ENCODE peak calls at places on chromosomes 2 and 18, in six cellular contexts. N, I, Y, B, D and A are unnamed samples.

GRCh38 chr18:70195852-70196434 is 9.5 kb downstream of the RTTN start:
- DNase-seq in N (peak), I (no peak), Y (peak), B (no peak), D (peak), A (peak)

GRCh38 chr2:74014813-74015212 is 30.1 kb downstream of the TET3 start:
- DNase-seq in N (no peak), I (no peak), Y (no peak), B (no peak), D (no peak), A (no peak)

GRCh38 chr2:138495384-138495783 is 6.2 kb upstream of the SPOPL start:
- DNase-seq in N (no peak), I (no peak), Y (no peak), B (no peak), D (no peak), A (no peak)

GRCh38 chr2:19888831-19889230 is 13.0 kb downstream of the TTC32 start:
- DNase-seq in N (no peak), I (no peak), Y (peak), B (no peak), D (no peak), A (no peak)

GRCh38 chr2:138059967-138060635 is 95.8 kb downstream of the HNMT start:
- DNase-seq in N (peak), I (peak), Y (no peak), B (no peak), D (peak), A (no peak)

GRCh38 chr2:80288576-80288975 is 16.0 kb downstream of the LRRTM1 start:
- DNase-seq in N (no peak), I (no peak), Y (peak), B (no peak), D (no peak), A (no peak)

GRCh38 chr2:231541605-231542509 is 11.6 kb upstream of the NMUR1 start:
- DNase-seq in N (no peak), I (no peak), Y (no peak), B (no peak), D (no peak), A (no peak)

GRCh38 chr2:134498654-134499053 is 220.1 kb downstream of the TMEM163 start:
- DNase-seq in N (no peak), I (no peak), Y (no peak), B (no peak), D (no peak), A (no peak)

GRCh38 chr2:197915548-197916265 is 111.3 kb downstream of the PLCL1 start:
- DNase-seq in N (no peak), I (no peak), Y (no peak), B (no peak), D (no peak), A (no peak)

GRCh38 chr2:39523308-39524044 is 86.4 kb upstream of the MAP4K3 start:
- DNase-seq in N (peak), I (no peak), Y (no peak), B (no peak), D (no peak), A (no peak)

GRCh38 chr2:114083717-114084387 is 194.0 kb downstream of the ACTR3 start:
- DNase-seq in N (no peak), I (no peak), Y (no peak), B (no peak), D (no peak), A (no peak)

GRCh38 chr2:239109041-239109915 is 261.4 kb downstream of the TWIST2 start:
- DNase-seq in N (peak), I (no peak), Y (peak), B (no peak), D (no peak), A (no peak)

GRCh38 chr2:206193643-206194382 is 34.1 kb downstream of the EEF1B2 start:
- DNase-seq in N (no peak), I (no peak), Y (no peak), B (no peak), D (no peak), A (no peak)

GRCh38 chr2:218028562-218029348 is 26.0 kb upstream of the TNS1 start:
- DNase-seq in N (no peak), I (peak), Y (no peak), B (no peak), D (no peak), A (no peak)

GRCh38 chr2:168237741-168238140 is 9.7 kb downstream of the STK39 start:
- DNase-seq in N (peak), I (no peak), Y (no peak), B (no peak), D (no peak), A (no peak)

GRCh38 chr18:48749768-48750167 is 201.0 kb downstream of the SMAD7 start:
- DNase-seq in N (no peak), I (peak), Y (no peak), B (no peak), D (no peak), A (no peak)

GRCh38 chr2:184566716-184567115 is 31.6 kb upstream of the ZNF804A start:
- DNase-seq in N (no peak), I (no peak), Y (no peak), B (no peak), D (no peak), A (no peak)

GRCh38 chr2:9757430-9758287 is 85.6 kb upstream of the TAF1B start:
- DNase-seq in N (no peak), I (peak), Y (peak), B (no peak), D (no peak), A (no peak)

GRCh38 chr2:235170536-235171510 is 219.0 kb downstream of the SH3BP4 start:
- DNase-seq in N (peak), I (no peak), Y (no peak), B (no peak), D (peak), A (no peak)

GRCh38 chr2:208256192-208256782 is 1.4 kb upstream of the IDH1 start:
- DNase-seq in N (peak), I (no peak), Y (no peak), B (no peak), D (no peak), A (no peak)

GRCh38 chr2:178761759-178762371 is 45.4 kb downstream of the TTN start:
- DNase-seq in N (peak), I (no peak), Y (peak), B (no peak), D (peak), A (no peak)

GRCh38 chr2:96085541-96086355 is 30.6 kb downstream of the ADRA2B start:
- DNase-seq in N (no peak), I (peak), Y (no peak), B (no peak), D (no peak), A (no peak)

GRCh38 chr2:37653805-37654378 is 17.6 kb downstream of the CDC42EP3 start:
- DNase-seq in N (no peak), I (peak), Y (no peak), B (no peak), D (no peak), A (no peak)

GRCh38 chr2:74768401-74768914 is 65.5 kb upstream of the HK2 start:
- DNase-seq in N (no peak), I (no peak), Y (no peak), B (no peak), D (no peak), A (no peak)

GRCh38 chr2:47204691-47205090 is 49.6 kb upstream of the STPG4 start:
- DNase-seq in N (no peak), I (no peak), Y (no peak), B (no peak), D (no peak), A (no peak)

GRCh38 chr18:32372381-32373061 is 98.2 kb downstream of the GAREM1 start:
- DNase-seq in N (peak), I (no peak), Y (no peak), B (no peak), D (peak), A (no peak)

GRCh38 chr2:8594731-8595427 is 87.0 kb upstream of the ID2 start:
- DNase-seq in N (no peak), I (no peak), Y (no peak), B (no peak), D (no peak), A (no peak)

GRCh38 chr2:111192778-111193368 is 72.2 kb downstream of the BCL2L11 start:
- DNase-seq in N (no peak), I (no peak), Y (no peak), B (no peak), D (no peak), A (no peak)

GRCh38 chr2:129056959-129057317 is 738.3 kb upstream of the HS6ST1 start:
- DNase-seq in N (no peak), I (no peak), Y (no peak), B (no peak), D (no peak), A (no peak)

GRCh38 chr2:18891598-18892345 is 302.4 kb upstream of the NT5C1B start:
- DNase-seq in N (no peak), I (no peak), Y (no peak), B (no peak), D (no peak), A (no peak)

GRCh38 chr2:130760754-130761751 is 5.7 kb downstream of the AMER3 start:
- DNase-seq in N (no peak), I (no peak), Y (peak), B (no peak), D (no peak), A (no peak)

GRCh38 chr2:54878182-54878581 is 154.7 kb downstream of the EML6 start:
- DNase-seq in N (no peak), I (no peak), Y (peak), B (no peak), D (peak), A (no peak)

GRCh38 chr18:9022397-9023170 is 79.9 kb upstream of the NDUFV2 start:
- DNase-seq in N (peak), I (no peak), Y (no peak), B (no peak), D (no peak), A (no peak)

GRCh38 chr2:128660836-128661235 is 342.2 kb upstream of the HS6ST1 start:
- DNase-seq in N (no peak), I (no peak), Y (no peak), B (no peak), D (no peak), A (no peak)

GRCh38 chr2:88832256-88832991 is 141.0 kb downstream of the RPIA start:
- DNase-seq in N (no peak), I (no peak), Y (no peak), B (no peak), D (no peak), A (no peak)

GRCh38 chr2:70132244-70133126 is 45.2 kb downstream of the PCBP1 start:
- DNase-seq in N (peak), I (peak), Y (peak), B (no peak), D (peak), A (no peak)

GRCh38 chr2:77193858-77194448 is 328.2 kb downstream of the LRRTM4 start:
- DNase-seq in N (no peak), I (no peak), Y (no peak), B (no peak), D (no peak), A (no peak)

GRCh38 chr2:12514631-12515437 is 201.9 kb upstream of the TRIB2 start:
- DNase-seq in N (no peak), I (no peak), Y (no peak), B (no peak), D (no peak), A (peak)